ENCODE peak calls at places on chromosomes 4 and X, in six cellular contexts. D is posterior vena cava, R is NB4, W is GM04503, F is astrocyte of the spinal cord, A is uterus. U is an unnamed sample.

GRCh38 chr4:20172070-20172760 is 79.5 kb upstream of the SLIT2 start:
- DNase-seq in F (no peak), R (no peak), A (no peak), W (peak; percentile 42), D (no peak), U (no peak)

GRCh38 chrX:139890991-139891700 is 41.7 kb downstream of the ATP11C start:
- DNase-seq in R (no peak), A (no peak), W (no peak), D (no peak), F (peak; percentile 58), U (no peak)

GRCh38 chr4:8353912-8354453 is 84.4 kb downstream of the HTRA3 start:
- DNase-seq in F (peak; percentile 72), W (no peak), R (peak; percentile 76), D (no peak), A (peak; percentile 35), U (peak; percentile 24)

GRCh38 chrX:123603516-123603915 is 129.3 kb downstream of the THOC2 start:
- DNase-seq in F (no peak), D (no peak), A (no peak), W (peak; percentile 11), R (no peak), U (no peak)

GRCh38 chrX:100625985-100626491 is 10.6 kb downstream of the TSPAN6 start:
- DNase-seq in A (no peak), W (no peak), F (peak; percentile 54), R (peak; percentile 48), D (no peak), U (peak; percentile 55)

GRCh38 chr4:26081795-26082498 is 167.9 kb downstream of the SMIM20 start:
- DNase-seq in D (no peak), W (no peak), R (peak; percentile 78), A (no peak), F (peak; percentile 62), U (no peak)

GRCh38 chr4:121958777-121959176 is 6.9 kb upstream of the TRPC3 start:
- DNase-seq in A (no peak), F (no peak), D (no peak), R (no peak), W (no peak), U (no peak)

GRCh38 chr4:170271723-170272122 is 182.0 kb upstream of the AADAT start:
- DNase-seq in A (no peak), W (no peak), D (no peak), F (no peak), R (no peak), U (no peak)

GRCh38 chr4:121728066-121728465 is 31.3 kb upstream of the ANXA5 start:
- DNase-seq in R (no peak), A (no peak), F (peak; percentile 65), W (peak; percentile 99), D (no peak), U (no peak)

GRCh38 chr4:81470456-81471327 is 1.0 kb downstream of the RASGEF1B start:
- DNase-seq in F (no peak), R (peak; percentile 7), A (peak; percentile 25), W (no peak), D (peak; percentile 83), U (no peak)

U was measured in astrocyte of the cerebellum.